ENCODE peak calls at places on chromosomes 16 and 17, in four cellular contexts. One of them, this sample, is unnamed.

GRCh38 chr17:31140127-31140526 is 45.4 kb downstream of the NF1 start:
- DNase-seq in A549: no peak
- DNase-seq in AG04450: no peak
- DNase-seq in CD8-positive, alpha-beta T cell: no peak
- DNase-seq in this sample: no peak

GRCh38 chr17:82236142-82236971 is 7.5 kb downstream of the SLC16A3 start:
- DNase-seq in A549: peak
- DNase-seq in CD8-positive, alpha-beta T cell: peak
- DNase-seq in AG04450: no peak
- DNase-seq in this sample: no peak

GRCh38 chr16:14202697-14203096 is 131.6 kb downstream of the MRTFB start:
- DNase-seq in AG04450: no peak
- DNase-seq in CD8-positive, alpha-beta T cell: no peak
- DNase-seq in A549: peak
- DNase-seq in this sample: no peak

GRCh38 chr17:17420561-17421269 is 56.1 kb upstream of the MED9 start:
- DNase-seq in AG04450: no peak
- DNase-seq in A549: no peak
- DNase-seq in CD8-positive, alpha-beta T cell: no peak
- DNase-seq in this sample: peak

GRCh38 chr17:64240741-64241347 is 22.2 kb downstream of the TEX2 start:
- DNase-seq in A549: no peak
- DNase-seq in CD8-positive, alpha-beta T cell: no peak
- DNase-seq in AG04450: peak
- DNase-seq in this sample: peak

GRCh38 chr16:48035142-48035541 is 120.7 kb downstream of the ABCC12 start:
- DNase-seq in AG04450: no peak
- DNase-seq in A549: no peak
- DNase-seq in CD8-positive, alpha-beta T cell: no peak
- DNase-seq in this sample: no peak

GRCh38 chr17:58269557-58270291 is 11.0 kb downstream of the MPO start:
- DNase-seq in AG04450: no peak
- DNase-seq in A549: no peak
- DNase-seq in CD8-positive, alpha-beta T cell: no peak
- DNase-seq in this sample: no peak

GRCh38 chr17:56835259-56835575 is 1.3 kb downstream of the DGKE start:
- DNase-seq in AG04450: no peak
- DNase-seq in CD8-positive, alpha-beta T cell: no peak
- DNase-seq in A549: no peak
- DNase-seq in this sample: no peak

GRCh38 chr17:70517808-70518207 is 348.5 kb downstream of the KCNJ2 start:
- DNase-seq in CD8-positive, alpha-beta T cell: no peak
- DNase-seq in AG04450: no peak
- DNase-seq in A549: no peak
- DNase-seq in this sample: no peak

GRCh38 chr17:74571894-74572293 is 4.6 kb upstream of the CD300H start:
- DNase-seq in CD8-positive, alpha-beta T cell: no peak
- DNase-seq in A549: no peak
- DNase-seq in AG04450: no peak
- DNase-seq in this sample: no peak

GRCh38 chr17:39014795-39015545 is 47.8 kb upstream of the FBXO47 start:
- DNase-seq in AG04450: no peak
- DNase-seq in CD8-positive, alpha-beta T cell: no peak
- DNase-seq in A549: peak
- DNase-seq in this sample: no peak

GRCh38 chr16:17313085-17313611 is 157.6 kb downstream of the XYLT1 start:
- DNase-seq in A549: no peak
- DNase-seq in AG04450: no peak
- DNase-seq in CD8-positive, alpha-beta T cell: no peak
- DNase-seq in this sample: no peak

GRCh38 chr17:15498107-15498506 is 30.7 kb upstream of the CDRT4 start:
- DNase-seq in A549: peak
- DNase-seq in AG04450: no peak
- DNase-seq in CD8-positive, alpha-beta T cell: no peak
- DNase-seq in this sample: no peak

GRCh38 chr17:19457830-19458271 is 46.8 kb downstream of the RNF112 start:
- DNase-seq in CD8-positive, alpha-beta T cell: no peak
- DNase-seq in A549: no peak
- DNase-seq in AG04450: no peak
- DNase-seq in this sample: no peak

GRCh38 chr16:89188064-89188441 is 12.3 kb downstream of the SLC22A31 start:
- DNase-seq in A549: no peak
- DNase-seq in AG04450: no peak
- DNase-seq in CD8-positive, alpha-beta T cell: no peak
- DNase-seq in this sample: no peak

GRCh38 chr16:27686926-27687325 is 137.0 kb downstream of the KATNIP start:
- DNase-seq in A549: no peak
- DNase-seq in AG04450: no peak
- DNase-seq in CD8-positive, alpha-beta T cell: no peak
- DNase-seq in this sample: no peak

GRCh38 chr16:1770328-1771071 is 843 bp downstream of the NME3 start:
- DNase-seq in CD8-positive, alpha-beta T cell: peak
- DNase-seq in A549: peak
- DNase-seq in AG04450: no peak
- DNase-seq in this sample: no peak

GRCh38 chr16:21625026-21625425 is 25.6 kb downstream of the METTL9 start:
- DNase-seq in AG04450: no peak
- DNase-seq in CD8-positive, alpha-beta T cell: no peak
- DNase-seq in A549: no peak
- DNase-seq in this sample: no peak

GRCh38 chr17:4980644-4981216 is 6.7 kb downstream of the CAMTA2 start:
- DNase-seq in A549: peak
- DNase-seq in AG04450: no peak
- DNase-seq in CD8-positive, alpha-beta T cell: no peak
- DNase-seq in this sample: no peak

GRCh38 chr17:80845863-80846671 is 145.6 kb upstream of the CHMP6 start:
- DNase-seq in A549: no peak
- DNase-seq in CD8-positive, alpha-beta T cell: no peak
- DNase-seq in AG04450: no peak
- DNase-seq in this sample: no peak

GRCh38 chr16:31090540-31090939 is 1.8 kb upstream of the PRSS53 start:
- DNase-seq in AG04450: no peak
- DNase-seq in CD8-positive, alpha-beta T cell: no peak
- DNase-seq in A549: no peak
- DNase-seq in this sample: no peak

GRCh38 chr17:7886227-7887037 is 2.2 kb upstream of the CHD3 start:
- DNase-seq in CD8-positive, alpha-beta T cell: peak
- DNase-seq in AG04450: no peak
- DNase-seq in A549: peak
- DNase-seq in this sample: no peak
- TF ChIP-seq CTCF in CD8-positive, alpha-beta T cell: no peak
- TF ChIP-seq CTCF in AG04450: no peak
- TF ChIP-seq CTCF in A549: no peak
- TF ChIP-seq CTCF in this sample: no peak

DNA sequence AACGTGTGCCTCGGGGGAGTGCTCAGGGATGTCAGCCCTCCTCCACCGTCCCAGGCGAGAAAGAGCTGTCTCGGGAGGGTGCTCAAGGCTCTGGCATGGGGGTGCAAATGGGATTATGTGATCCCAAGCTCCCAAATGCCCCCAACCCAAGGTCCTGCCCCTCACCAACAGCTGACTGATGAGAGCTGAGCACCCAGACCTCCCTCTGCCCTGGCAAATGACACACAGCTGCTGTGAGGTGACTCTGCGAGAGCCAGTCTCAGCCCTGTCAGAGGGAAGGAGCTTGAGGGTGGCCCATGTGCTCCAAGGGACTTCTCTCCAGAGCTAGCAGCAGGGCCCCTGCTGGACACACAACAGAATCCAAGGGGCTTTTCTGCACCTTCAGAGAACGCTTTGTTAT is 7.7 kb downstream of the CDH5 start:
- DNase-seq in A549: no peak
- DNase-seq in CD8-positive, alpha-beta T cell: no peak
- DNase-seq in AG04450: no peak
- DNase-seq in this sample: no peak
- TF ChIP-seq CTCF in A549: no peak
- TF ChIP-seq CTCF in CD8-positive, alpha-beta T cell: no peak
- TF ChIP-seq CTCF in AG04450: no peak
- TF ChIP-seq CTCF in this sample: no peak

GRCh38 chr17:13025264-13025627 is 7.4 kb upstream of the ELAC2 start:
- DNase-seq in CD8-positive, alpha-beta T cell: no peak
- DNase-seq in AG04450: no peak
- DNase-seq in A549: no peak
- DNase-seq in this sample: no peak

GRCh38 chr17:13025687-13026086 is 7.9 kb upstream of the ELAC2 start:
- DNase-seq in CD8-positive, alpha-beta T cell: no peak
- DNase-seq in AG04450: no peak
- DNase-seq in A549: no peak
- DNase-seq in this sample: no peak

GRCh38 chr17:13027246-13027645 is 9.4 kb upstream of the ELAC2 start:
- DNase-seq in AG04450: no peak
- DNase-seq in A549: no peak
- DNase-seq in CD8-positive, alpha-beta T cell: no peak
- DNase-seq in this sample: no peak

GRCh38 chr17:13024033-13024432 is 6.2 kb upstream of the ELAC2 start:
- DNase-seq in A549: peak
- DNase-seq in AG04450: no peak
- DNase-seq in CD8-positive, alpha-beta T cell: no peak
- DNase-seq in this sample: no peak

DNA sequence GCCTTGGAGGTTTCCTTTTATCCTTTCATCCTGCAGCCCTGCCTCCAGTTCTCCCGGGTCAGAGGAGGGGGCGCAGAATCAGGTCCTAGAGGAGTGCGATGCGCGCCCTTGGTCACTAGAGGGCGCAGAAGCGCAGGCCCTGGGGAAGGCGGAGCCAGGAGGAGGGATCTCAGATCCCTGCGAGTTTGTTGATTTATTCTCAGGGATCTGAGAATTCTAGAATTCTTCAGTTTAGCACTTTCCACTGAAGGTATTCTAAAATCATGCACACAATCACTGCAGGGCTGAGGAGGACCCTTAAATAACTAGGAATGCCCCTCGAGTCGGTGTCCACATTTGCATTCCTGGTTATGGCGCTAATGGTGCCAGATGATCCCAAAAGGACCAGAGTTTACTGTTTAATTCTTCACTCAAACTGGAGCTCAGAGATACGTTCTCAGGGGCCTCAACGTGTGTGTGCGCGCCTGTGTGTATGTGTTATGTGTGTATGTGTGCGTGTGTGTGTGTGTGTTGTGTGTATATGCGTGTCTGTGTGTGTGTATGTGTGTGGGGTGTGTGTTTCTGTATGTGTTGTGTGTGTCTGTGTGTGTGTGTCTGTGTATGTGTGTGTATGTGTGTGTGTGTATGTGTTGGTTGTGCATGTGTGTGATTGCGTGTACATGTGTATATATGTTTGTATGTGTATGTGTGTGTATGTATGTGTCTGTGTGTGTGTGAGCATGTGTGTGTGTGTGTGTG is 6.9 kb upstream of the ELAC2 start:
- DNase-seq in A549: peak
- DNase-seq in CD8-positive, alpha-beta T cell: peak
- DNase-seq in AG04450: peak
- DNase-seq in this sample: no peak
- TF ChIP-seq CTCF in A549: peak
- TF ChIP-seq CTCF in CD8-positive, alpha-beta T cell: peak
- TF ChIP-seq CTCF in AG04450: peak
- TF ChIP-seq CTCF in this sample: peak

DNA sequence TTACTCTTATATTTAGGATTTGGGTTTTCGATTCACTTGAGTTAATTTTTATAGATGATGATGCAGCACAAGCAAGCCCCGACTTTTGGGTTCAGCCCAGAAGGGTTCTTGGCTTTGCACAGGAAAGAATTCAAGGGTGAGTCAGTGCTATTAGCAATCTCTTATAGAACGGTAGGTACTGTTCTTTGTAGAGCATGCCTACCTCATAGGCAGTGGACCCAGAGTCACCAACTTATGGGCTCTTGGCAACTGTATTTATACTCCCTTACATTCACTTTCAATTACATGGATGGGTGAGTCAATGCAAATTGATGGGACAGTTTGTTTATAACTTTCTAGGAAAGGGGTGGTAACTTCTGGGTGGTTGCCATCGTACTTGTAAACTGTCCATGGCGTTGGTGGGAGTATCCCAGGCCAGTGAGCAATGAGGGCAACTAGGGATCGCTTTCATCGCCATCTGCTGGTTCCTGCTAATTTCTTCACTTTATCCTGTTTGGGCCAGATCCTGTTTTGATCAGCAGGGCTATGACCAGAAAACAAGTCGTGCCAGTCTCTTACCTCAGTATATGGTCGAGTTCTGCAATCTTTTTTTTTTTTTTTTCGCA is 362.6 kb downstream of the CNTNAP4 start:
- DNase-seq in CD8-positive, alpha-beta T cell: no peak
- DNase-seq in A549: peak
- DNase-seq in AG04450: no peak
- DNase-seq in this sample: no peak
- TF ChIP-seq CTCF in CD8-positive, alpha-beta T cell: no peak
- TF ChIP-seq CTCF in A549: peak
- TF ChIP-seq CTCF in AG04450: peak
- TF ChIP-seq CTCF in this sample: no peak

DNA sequence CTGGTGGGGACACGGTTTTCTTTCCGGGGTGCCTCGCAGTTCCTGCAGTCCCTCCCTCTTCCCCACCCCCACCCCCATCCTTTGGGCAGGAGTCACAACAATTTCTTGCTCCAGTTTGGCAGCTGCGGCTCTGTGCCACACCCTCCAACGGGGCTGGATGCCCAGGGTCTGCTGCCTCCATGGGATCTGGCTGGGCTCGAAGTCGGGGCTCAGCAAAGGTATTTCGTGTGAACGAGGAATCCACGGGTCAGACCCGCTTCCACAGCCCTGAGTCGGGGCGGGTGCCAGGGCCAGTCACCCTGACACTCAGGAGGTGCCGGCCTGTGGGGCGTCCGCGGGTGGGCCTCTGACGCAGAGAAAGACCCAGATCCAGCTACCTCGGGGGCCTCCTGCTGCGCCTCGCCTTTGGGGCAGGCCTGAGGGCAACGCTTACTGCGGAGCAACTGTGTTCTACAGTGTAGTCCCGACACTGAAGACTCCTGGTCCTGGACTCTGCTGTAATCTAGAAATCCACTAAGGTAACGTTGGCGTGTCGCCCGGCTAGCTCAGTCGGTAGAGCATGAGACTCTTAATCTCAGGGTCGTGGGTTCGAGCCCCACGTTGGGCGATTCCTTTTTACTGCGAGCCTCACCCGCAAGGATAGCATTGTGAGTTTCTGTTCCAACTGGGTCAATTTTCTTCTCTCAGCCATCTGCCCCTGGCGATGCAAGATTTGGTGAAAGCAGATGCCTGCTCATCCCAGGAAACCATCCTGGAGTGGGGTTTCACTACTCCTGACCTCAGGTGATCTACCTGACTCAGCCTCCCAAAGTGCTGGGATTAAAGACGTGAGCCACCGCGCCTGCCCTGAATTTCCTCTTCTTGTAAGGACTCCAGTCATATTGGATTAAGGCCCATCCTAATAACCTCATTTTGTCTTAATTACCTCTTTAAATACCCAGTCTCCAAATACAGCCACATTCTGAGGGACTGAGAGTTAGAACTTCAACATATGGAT is 12.5 kb upstream of the OR1F1 start:
- DNase-seq in CD8-positive, alpha-beta T cell: no peak
- DNase-seq in A549: peak
- DNase-seq in AG04450: no peak
- DNase-seq in this sample: no peak
- TF ChIP-seq CTCF in CD8-positive, alpha-beta T cell: no peak
- TF ChIP-seq CTCF in A549: no peak
- TF ChIP-seq CTCF in AG04450: no peak
- TF ChIP-seq CTCF in this sample: no peak

This sample was measured in AG09319.